ENCODE peak calls at places on chromosomes 7 and 10, in nine cellular contexts. F is kidney, P is spleen, R is transverse colon, J is ovary, T is hepatocyte, K is DND-41, I is tibial artery, Z is SK-N-SH. W is an unnamed sample.
A peak's percentile ranks its signal among the peaks of the same experiment; 100 is the strongest.

GRCh38 chr10:62907470-62908212 is 91.5 kb upstream of the EGR2 start:
- DNase-seq in T (no peak), P (no peak), R (no peak), Z (no peak), I (no peak), K (no peak), F (no peak), J (no peak), W (no peak)

GRCh38 chr10:11245981-11246590 is 228.4 kb downstream of the CELF2 start:
- DNase-seq in J (no peak), Z (no peak), T (no peak), P (no peak), R (no peak), K (no peak), I (no peak), F (no peak), W (no peak)

GRCh38 chr10:46520941-46521340 is 35.5 kb downstream of the GPRIN2 start:
- DNase-seq in F (peak; percentile 70), K (peak; percentile 72), Z (peak; percentile 53), P (peak; percentile 70), R (peak; percentile 10), T (no peak), I (no peak), J (no peak), W (peak; percentile 22)

GRCh38 chr10:101749511-101750016 is 26.4 kb downstream of the FGF8 start:
- DNase-seq in T (no peak), R (no peak), K (no peak), J (no peak), Z (no peak), P (no peak), F (no peak), I (no peak), W (no peak)

GRCh38 chr7:94823952-94824351 is 83.4 kb upstream of the PPP1R9A start:
- DNase-seq in J (no peak), T (peak; percentile 26), R (no peak), I (no peak), Z (no peak), F (no peak), P (no peak), K (no peak), W (no peak)

GRCh38 chr7:22113041-22113440 is 167.3 kb upstream of the CDCA7L start:
- DNase-seq in T (no peak), J (no peak), R (no peak), I (no peak), F (no peak), Z (no peak), P (no peak), K (no peak), W (no peak)

GRCh38 chr10:99394761-99395386 is 35.5 kb downstream of the GOT1 start:
- DNase-seq in I (no peak), J (no peak), F (no peak), R (no peak), K (no peak), T (no peak), Z (no peak), P (no peak), W (no peak)

GRCh38 chr10:131065673-131066331 is 245.7 kb downstream of the TCERG1L start:
- DNase-seq in F (no peak), Z (no peak), J (peak; percentile 76), P (peak; percentile 18), T (no peak), K (no peak), R (no peak), I (no peak), W (no peak)

GRCh38 chr10:6385683-6386082 is 183.0 kb downstream of the PFKFB3 start:
- DNase-seq in J (no peak), P (no peak), F (no peak), R (no peak), T (peak; percentile 18), I (no peak), K (no peak), Z (no peak), W (no peak)

GRCh38 chr7:22296265-22296566 is 60.7 kb downstream of the RAPGEF5 start:
- DNase-seq in F (no peak), Z (no peak), J (no peak), K (no peak), I (no peak), T (no peak), P (no peak), R (no peak), W (no peak)

GRCh38 chr10:80324086-80324485 is 32.5 kb downstream of the DYDC1 start:
- DNase-seq in K (no peak), I (no peak), R (no peak), P (no peak), Z (no peak), F (no peak), T (no peak), J (no peak), W (no peak)

GRCh38 chr7:127035203-127035849 is 217.4 kb downstream of the GRM8 start:
- DNase-seq in R (peak; percentile 22), F (no peak), T (peak; percentile 11), I (no peak), K (no peak), J (no peak), Z (no peak), P (no peak), W (no peak)

GRCh38 chr10:77505431-77506334 is 131.9 kb downstream of the KCNMA1 start:
- DNase-seq in F (no peak), K (no peak), I (no peak), T (peak; percentile 23), Z (no peak), P (no peak), J (no peak), R (no peak), W (no peak)

GRCh38 chr10:103445767-103446567 is 6.2 kb downstream of the CALHM2 start:
- DNase-seq in P (no peak), J (peak; percentile 73), T (no peak), F (peak; percentile 93), Z (no peak), K (no peak), R (peak; percentile 31), I (peak; percentile 96), W (no peak)
- H3K27ac ChIP-seq in P (peak overlapping the region; percentile 35), J (peak overlapping the region; percentile 74), T (no peak overlapping the region), F (peak overlapping the region; percentile 74), Z (no peak overlapping the region), K (no peak overlapping the region), R (peak overlapping the region; percentile 60), I (peak overlapping the region; percentile 97), W (no peak overlapping the region)

DNA sequence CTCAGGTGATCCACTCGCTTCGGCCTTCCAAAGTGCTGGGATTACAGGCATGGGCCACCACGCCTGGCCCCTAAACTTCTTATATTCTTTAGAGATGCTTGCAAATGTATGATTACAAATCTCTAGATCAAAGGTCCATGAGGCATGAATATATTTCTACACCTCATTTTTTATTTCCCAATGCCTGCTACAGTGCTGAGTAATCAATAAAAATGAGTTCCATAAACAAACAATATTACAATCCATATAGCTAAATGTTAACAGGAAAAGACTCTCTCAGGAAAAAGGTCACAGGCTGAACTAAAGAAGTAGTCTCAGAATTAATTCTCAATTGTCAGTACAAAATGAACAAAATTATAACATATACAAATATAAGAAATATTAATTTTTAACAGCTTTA is 90.8 kb downstream of the LMBR1 start:
- DNase-seq in F (no peak), R (no peak), T (no peak), P (no peak), J (no peak), I (no peak), K (no peak), Z (no peak), W (no peak)
- H3K36me3 ChIP-seq in F (no peaks in the 10 kb centered on the region), R (no peaks in the 10 kb centered on the region), T (no peaks in the 10 kb centered on the region), P (peaks cover 24% of the 10 kb centered on the region), J (no peaks in the 10 kb centered on the region), I (peaks cover 4% of the 10 kb centered on the region), K (no peaks in the 10 kb centered on the region), Z (peaks cover 4% of the 10 kb centered on the region), W (no peaks in the 10 kb centered on the region)

GRCh38 chr10:53401536-53401935 is 629.0 kb upstream of the MBL2 start:
- DNase-seq in T (no peak), I (no peak), Z (no peak), P (no peak), K (no peak), R (no peak), J (no peak), F (no peak), W (no peak)

GRCh38 chr10:53402594-53402993 is 630.0 kb upstream of the MBL2 start:
- DNase-seq in Z (no peak), P (no peak), T (no peak), R (no peak), K (no peak), F (no peak), I (no peak), J (no peak), W (no peak)

GRCh38 chr10:53403688-53404087 is 631.1 kb upstream of the MBL2 start:
- DNase-seq in R (peak; percentile 14), P (peak; percentile 78), F (peak; percentile 55), J (peak; percentile 12), T (peak; percentile 37), I (no peak), K (no peak), Z (peak; percentile 49), W (no peak)

DNA sequence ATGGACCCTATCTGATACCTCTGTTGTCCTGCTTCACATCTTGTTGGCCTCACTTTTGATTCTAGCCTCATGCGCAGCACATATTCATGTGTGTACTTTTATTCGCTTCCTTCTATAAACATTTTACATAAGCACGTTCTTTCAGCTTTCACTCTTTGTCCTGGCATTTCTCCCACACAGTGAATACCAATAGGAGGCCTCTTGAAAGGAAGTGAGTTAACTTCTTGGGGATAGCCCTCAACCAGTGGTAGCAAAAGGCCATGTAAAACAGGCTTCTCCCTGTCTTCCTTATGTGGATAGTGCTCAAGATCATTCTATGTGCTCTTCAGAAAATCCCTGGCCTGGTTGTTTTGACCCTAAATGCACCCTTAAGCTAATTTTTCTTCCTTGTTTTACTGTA is 633.9 kb upstream of the MBL2 start:
- DNase-seq in J (no peak), P (no peak), I (no peak), F (no peak), R (no peak), Z (no peak), K (no peak), T (no peak), W (no peak)
- H3K4me3 ChIP-seq in J (no peak overlapping the region), P (no peak overlapping the region), I (no peak overlapping the region), F (no peak overlapping the region), R (no peak overlapping the region), Z (no peak overlapping the region), K (no peak overlapping the region), T (no peak overlapping the region), W (no peak overlapping the region)

GRCh38 chr7:102988088-102988487 is 75.3 kb downstream of the LRRC17 start:
- DNase-seq in F (no peak), J (no peak), K (no peak), P (no peak), Z (no peak), T (no peak), I (no peak), R (no peak), W (no peak)

GRCh38 chr7:102988631-102989030 is 75.8 kb downstream of the LRRC17 start:
- DNase-seq in F (no peak), Z (no peak), T (no peak), J (no peak), R (no peak), I (no peak), K (no peak), P (no peak), W (no peak)

GRCh38 chr7:102991077-102991539 is 78.3 kb downstream of the LRRC17 start:
- DNase-seq in K (no peak), J (no peak), F (no peak), R (no peak), I (no peak), Z (no peak), P (no peak), T (no peak), W (no peak)

GRCh38 chr7:102990642-102991041 is 77.8 kb downstream of the LRRC17 start:
- DNase-seq in Z (no peak), T (no peak), R (no peak), J (no peak), P (no peak), I (no peak), F (no peak), K (no peak), W (no peak)

GRCh38 chr7:102989161-102989560 is 76.4 kb downstream of the LRRC17 start:
- DNase-seq in R (no peak), K (no peak), J (no peak), T (peak; percentile 19), P (no peak), I (no peak), F (no peak), Z (no peak), W (no peak)
- H3K27ac ChIP-seq in R (no peak overlapping the region), K (no peak overlapping the region), J (no peak overlapping the region), T (peak overlapping the region; percentile 17), P (no peak overlapping the region), I (peak overlapping the region; percentile 69), F (no peak overlapping the region), Z (no peak overlapping the region), W (no peak overlapping the region)